ENCODE peak calls at places on chromosomes 4 and X, in nine cellular contexts. One of them, this sample, is unnamed.
A peak's percentile ranks its signal among the peaks of the same experiment; 100 is the strongest.

GRCh38 chr4:55635760-55636621 is at the start of gene NMU:
- DNase-seq in PC-3: peak; percentile 79
- DNase-seq in brain microvascular endothelial cell: no peak
- DNase-seq in GM12864: no peak
- DNase-seq in amygdala: no peak
- DNase-seq in AG09309: no peak
- DNase-seq in SK-N-DZ: peak; percentile 7
- DNase-seq in HS-5: no peak
- DNase-seq in nucleus accumbens: no peak
- DNase-seq in this sample: peak; percentile 52

GRCh38 chr4:85127653-85128052 is 161.2 kb upstream of the WDFY3 start:
- DNase-seq in SK-N-DZ: peak; percentile 94
- DNase-seq in PC-3: peak; percentile 45
- DNase-seq in amygdala: peak; percentile 26
- DNase-seq in AG09309: no peak
- DNase-seq in HS-5: no peak
- DNase-seq in brain microvascular endothelial cell: no peak
- DNase-seq in GM12864: no peak
- DNase-seq in nucleus accumbens: no peak
- DNase-seq in this sample: peak; percentile 44

GRCh38 chrX:22855693-22856092 is 144.1 kb upstream of the DDX53 start:
- DNase-seq in nucleus accumbens: no peak
- DNase-seq in GM12864: no peak
- DNase-seq in HS-5: no peak
- DNase-seq in AG09309: no peak
- DNase-seq in brain microvascular endothelial cell: no peak
- DNase-seq in amygdala: no peak
- DNase-seq in PC-3: no peak
- DNase-seq in SK-N-DZ: no peak
- DNase-seq in this sample: no peak

GRCh38 chrX:152601848-152602616 is 35.7 kb upstream of the GABRQ start:
- DNase-seq in GM12864: no peak
- DNase-seq in nucleus accumbens: no peak
- DNase-seq in AG09309: no peak
- DNase-seq in SK-N-DZ: peak; percentile 9
- DNase-seq in PC-3: peak; percentile 37
- DNase-seq in amygdala: no peak
- DNase-seq in brain microvascular endothelial cell: peak; percentile 28
- DNase-seq in HS-5: peak; percentile 2
- DNase-seq in this sample: no peak

GRCh38 chr4:158578476-158578875 is 56.8 kb downstream of the RXFP1 start:
- DNase-seq in amygdala: no peak
- DNase-seq in nucleus accumbens: no peak
- DNase-seq in SK-N-DZ: no peak
- DNase-seq in AG09309: no peak
- DNase-seq in GM12864: no peak
- DNase-seq in brain microvascular endothelial cell: peak; percentile 32
- DNase-seq in HS-5: no peak
- DNase-seq in PC-3: peak; percentile 59
- DNase-seq in this sample: peak; percentile 10

GRCh38 chr4:81504685-81505598 is 33.2 kb upstream of the RASGEF1B start:
- DNase-seq in brain microvascular endothelial cell: no peak
- DNase-seq in SK-N-DZ: no peak
- DNase-seq in amygdala: peak; percentile 2
- DNase-seq in GM12864: no peak
- DNase-seq in PC-3: no peak
- DNase-seq in nucleus accumbens: peak; percentile 12
- DNase-seq in AG09309: no peak
- DNase-seq in HS-5: no peak
- DNase-seq in this sample: no peak

GRCh38 chr4:98430708-98431403 is 169.7 kb downstream of the RAP1GDS1 start:
- DNase-seq in HS-5: peak; percentile 88
- DNase-seq in amygdala: no peak
- DNase-seq in brain microvascular endothelial cell: peak; percentile 88
- DNase-seq in nucleus accumbens: no peak
- DNase-seq in GM12864: no peak
- DNase-seq in SK-N-DZ: no peak
- DNase-seq in AG09309: peak; percentile 44
- DNase-seq in PC-3: peak; percentile 93
- DNase-seq in this sample: peak; percentile 77

GRCh38 chr4:107757860-107758476 is 37.9 kb upstream of the PAPSS1 start:
- DNase-seq in AG09309: no peak
- DNase-seq in amygdala: no peak
- DNase-seq in brain microvascular endothelial cell: no peak
- DNase-seq in SK-N-DZ: peak; percentile 16
- DNase-seq in HS-5: peak; percentile 25
- DNase-seq in nucleus accumbens: no peak
- DNase-seq in GM12864: no peak
- DNase-seq in PC-3: peak; percentile 61
- DNase-seq in this sample: peak; percentile 50

GRCh38 chr4:81040175-81040659 is 9.7 kb downstream of the BMP3 start:
- DNase-seq in AG09309: no peak
- DNase-seq in SK-N-DZ: peak; percentile 9
- DNase-seq in nucleus accumbens: no peak
- DNase-seq in PC-3: peak; percentile 75
- DNase-seq in amygdala: no peak
- DNase-seq in brain microvascular endothelial cell: peak; percentile 24
- DNase-seq in HS-5: peak; percentile 15
- DNase-seq in GM12864: no peak
- DNase-seq in this sample: peak; percentile 34

GRCh38 chr4:124641715-124642380 is 70.7 kb downstream of the ANKRD50 start:
- DNase-seq in GM12864: no peak
- DNase-seq in nucleus accumbens: no peak
- DNase-seq in SK-N-DZ: no peak
- DNase-seq in brain microvascular endothelial cell: peak; percentile 88
- DNase-seq in PC-3: peak; percentile 93
- DNase-seq in AG09309: peak; percentile 47
- DNase-seq in HS-5: peak; percentile 87
- DNase-seq in amygdala: no peak
- DNase-seq in this sample: peak; percentile 96

GRCh38 chrX:44343412-44343942 is at the start of gene EFHC2:
- DNase-seq in AG09309: no peak
- DNase-seq in SK-N-DZ: no peak
- DNase-seq in brain microvascular endothelial cell: peak; percentile 13
- DNase-seq in nucleus accumbens: peak; percentile 0
- DNase-seq in amygdala: peak; percentile 11
- DNase-seq in GM12864: no peak
- DNase-seq in HS-5: no peak
- DNase-seq in PC-3: peak; percentile 24
- DNase-seq in this sample: no peak